ENCODE peak calls at places on chromosomes 3 and 15, in nine cellular contexts. Q, U, G, V, W, T, J, R and E are unnamed samples.

GRCh38 chr3:9899289-9899791 is 3.3 kb upstream of the IL17RE start:
- DNase-seq in G (no peak), J (no peak), Q (no peak), R (no peak), U (no peak), T (no peak), W (no peak), V (no peak), E (no peak)

GRCh38 chr3:100893590-100893989 is 99.6 kb downstream of the ABI3BP start:
- DNase-seq in W (peak), T (no peak), U (no peak), Q (peak), J (no peak), R (peak), G (no peak), V (no peak), E (no peak)

GRCh38 chr3:61637088-61638051 is 76.0 kb downstream of the PTPRG start:
- DNase-seq in V (no peak), W (no peak), U (no peak), T (no peak), Q (peak), R (peak), J (no peak), G (peak), E (peak)

GRCh38 chr3:153959321-153959717 is 161.9 kb upstream of the ARHGEF26 start:
- DNase-seq in G (no peak), Q (no peak), W (no peak), V (no peak), R (no peak), U (no peak), J (no peak), T (no peak), E (no peak)

GRCh38 chr15:36896949-36897348 is 203.4 kb downstream of the MEIS2 start:
- DNase-seq in G (no peak), Q (no peak), J (no peak), V (no peak), U (no peak), W (no peak), T (no peak), R (no peak), E (no peak)

GRCh38 chr3:48694610-48695051 is 8.9 kb upstream of the NCKIPSD start:
- DNase-seq in J (peak), T (peak), Q (peak), G (peak), U (peak), W (peak), R (peak), V (peak), E (no peak)

GRCh38 chr15:63503739-63504246 is 600 bp upstream of the USP3 start:
- DNase-seq in T (peak), R (peak), U (no peak), J (no peak), V (no peak), W (peak), Q (peak), G (peak), E (no peak)

GRCh38 chr15:57596978-57597377 is 5.3 kb downstream of the MYZAP start:
- DNase-seq in V (no peak), W (no peak), G (no peak), U (no peak), T (no peak), Q (no peak), R (no peak), J (no peak), E (no peak)

GRCh38 chr3:171264758-171265157 is 195.4 kb downstream of the TNIK start:
- DNase-seq in J (no peak), U (no peak), W (no peak), V (no peak), Q (no peak), T (no peak), G (no peak), R (no peak), E (no peak)

GRCh38 chr15:42385206-42385979 is 26.1 kb downstream of the CAPN3 start:
- DNase-seq in W (peak), J (no peak), R (no peak), Q (peak), T (no peak), V (peak), U (no peak), G (no peak), E (no peak)

GRCh38 chr3:134143828-134144390 is 106.8 kb downstream of the RYK start:
- DNase-seq in U (no peak), R (no peak), Q (no peak), T (no peak), V (no peak), G (no peak), J (no peak), W (no peak), E (no peak)

GRCh38 chr3:36418296-36418695 is 38.0 kb downstream of the STAC start:
- DNase-seq in T (no peak), W (peak), U (no peak), Q (no peak), V (no peak), R (no peak), J (no peak), G (no peak), E (no peak)

GRCh38 chr3:171347017-171347979 is 112.9 kb downstream of the TNIK start:
- DNase-seq in V (no peak), U (no peak), Q (peak), T (no peak), J (no peak), W (peak), G (no peak), R (no peak), E (peak)

GRCh38 chr3:4948395-4948794 is 30.8 kb upstream of the BHLHE40 start:
- DNase-seq in V (no peak), J (no peak), R (no peak), U (no peak), W (peak), T (no peak), G (no peak), Q (peak), E (no peak)

GRCh38 chr3:194333212-194333980 is 17.7 kb downstream of the CPN2 start:
- DNase-seq in W (peak), U (peak), Q (peak), R (peak), V (peak), T (peak), G (peak), J (peak), E (peak)

GRCh38 chr3:124467980-124468902 is 262.0 kb upstream of the UMPS start:
- DNase-seq in J (no peak), R (no peak), V (no peak), G (peak), U (no peak), T (no peak), Q (peak), W (peak), E (peak)

GRCh38 chr15:42879390-42879912 is 41.1 kb downstream of the TTBK2 start:
- DNase-seq in V (no peak), G (no peak), W (no peak), U (no peak), J (no peak), T (no peak), Q (no peak), R (no peak), E (no peak)

GRCh38 chr3:37504583-37505357 is 330.4 kb upstream of the LRRFIP2 start:
- DNase-seq in G (no peak), V (no peak), J (no peak), R (no peak), T (no peak), U (no peak), W (no peak), Q (no peak), E (no peak)

GRCh38 chr3:116030131-116030850 is 407.0 kb downstream of the GAP43 start:
- DNase-seq in T (no peak), G (no peak), W (no peak), Q (no peak), V (no peak), J (no peak), U (no peak), R (no peak), E (no peak)

GRCh38 chr15:63466378-63467192 is 37.8 kb upstream of the USP3 start:
- DNase-seq in R (peak), G (no peak), W (peak), Q (peak), V (no peak), J (no peak), U (peak), T (no peak), E (peak)

GRCh38 chr3:18868911-18869689 is 279.2 kb upstream of the KCNH8 start:
- DNase-seq in G (no peak), U (no peak), R (no peak), J (no peak), Q (no peak), T (no peak), W (no peak), V (no peak), E (no peak)

GRCh38 chr3:193732391-193732790 is 139.4 kb downstream of the OPA1 start:
- DNase-seq in R (no peak), J (no peak), W (peak), G (no peak), U (no peak), T (no peak), Q (peak), V (no peak), E (no peak)

GRCh38 chr15:63288778-63289378 is 11.5 kb downstream of the APH1B start:
- DNase-seq in R (no peak), T (no peak), J (no peak), G (no peak), W (peak), Q (peak), U (no peak), V (no peak), E (no peak)

GRCh38 chr3:193509103-193509965 is 45.4 kb downstream of the ATP13A4 start:
- DNase-seq in T (no peak), G (no peak), W (no peak), U (no peak), R (no peak), J (no peak), Q (no peak), V (no peak), E (no peak)

GRCh38 chr15:36925671-36926421 is 174.5 kb downstream of the MEIS2 start:
- DNase-seq in Q (no peak), V (no peak), T (no peak), R (no peak), G (no peak), J (no peak), W (no peak), U (no peak), E (no peak)

GRCh38 chr15:28959326-28959725 is 73.6 kb downstream of the APBA2 start:
- DNase-seq in J (no peak), T (no peak), W (no peak), G (no peak), Q (no peak), V (no peak), U (no peak), R (no peak), E (no peak)

GRCh38 chr3:150315711-150316110 is 92.4 kb upstream of the TSC22D2 start:
- DNase-seq in R (no peak), T (no peak), V (no peak), Q (no peak), W (no peak), U (no peak), G (no peak), J (no peak), E (no peak)

GRCh38 chr15:88403461-88403860 is 63.7 kb downstream of the MRPL46 start:
- DNase-seq in G (no peak), Q (no peak), U (no peak), W (no peak), J (no peak), V (no peak), R (no peak), T (no peak), E (no peak)

GRCh38 chr3:35216501-35217266 is 422.6 kb upstream of the ARPP21 start:
- DNase-seq in W (no peak), G (no peak), R (no peak), T (peak), V (no peak), Q (no peak), J (no peak), U (no peak), E (no peak)

GRCh38 chr3:108407858-108408257 is 102.5 kb downstream of the MYH15 start:
- DNase-seq in Q (no peak), J (no peak), T (no peak), V (no peak), R (no peak), W (no peak), G (no peak), U (no peak), E (no peak)

DNA sequence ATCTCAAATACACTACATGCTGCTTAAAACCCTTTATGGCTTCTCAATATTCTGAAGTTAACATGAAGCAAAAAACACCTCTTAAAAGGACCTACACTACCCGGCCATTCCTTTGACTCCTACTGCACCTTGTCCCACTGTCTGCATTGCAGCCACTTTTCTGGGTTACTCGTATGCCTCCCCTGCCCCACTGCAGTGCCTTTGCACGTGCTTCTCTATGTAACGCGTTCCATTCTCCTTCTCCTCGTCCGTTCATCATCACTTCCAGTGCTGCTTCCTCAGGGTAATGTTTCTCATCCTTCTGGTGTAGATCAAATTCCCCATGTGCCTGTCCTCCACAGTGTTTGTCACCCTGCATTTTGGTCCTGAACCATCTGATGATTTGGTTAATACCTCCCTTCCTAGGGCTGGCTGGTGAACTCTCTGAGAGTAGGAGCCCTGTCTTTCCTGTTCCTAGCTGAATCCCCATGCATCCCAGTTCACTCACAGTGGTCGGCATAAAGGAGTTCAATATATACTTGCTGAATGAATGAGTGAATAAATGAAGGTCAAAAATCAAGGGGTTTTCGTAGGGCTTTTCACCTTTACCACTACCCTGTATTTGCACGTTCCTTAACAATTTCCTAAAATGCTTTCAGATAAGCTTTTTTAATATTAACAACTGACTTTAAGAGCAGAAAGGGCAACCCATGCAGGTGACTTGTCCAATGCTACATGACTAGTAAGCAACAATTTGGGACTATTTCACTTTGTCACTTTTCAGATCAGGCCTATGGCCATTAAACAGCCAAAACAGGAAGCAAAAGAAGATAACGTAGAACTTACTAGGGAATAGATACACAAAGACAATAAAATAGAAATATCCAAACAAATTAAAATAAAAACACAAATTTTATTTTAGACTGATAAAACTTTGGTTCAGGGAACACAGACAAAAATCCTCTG is 2.4 kb upstream of the STT3B start:
- DNase-seq in T (no peak), Q (no peak), W (no peak), G (no peak), R (no peak), V (no peak), J (no peak), U (no peak), E (no peak)
- H3K4me3 ChIP-seq in T (peak), Q (no peak), W (no peak), G (no peak), R (no peak), V (no peak), J (no peak), U (peak), E (no peak)

DNA sequence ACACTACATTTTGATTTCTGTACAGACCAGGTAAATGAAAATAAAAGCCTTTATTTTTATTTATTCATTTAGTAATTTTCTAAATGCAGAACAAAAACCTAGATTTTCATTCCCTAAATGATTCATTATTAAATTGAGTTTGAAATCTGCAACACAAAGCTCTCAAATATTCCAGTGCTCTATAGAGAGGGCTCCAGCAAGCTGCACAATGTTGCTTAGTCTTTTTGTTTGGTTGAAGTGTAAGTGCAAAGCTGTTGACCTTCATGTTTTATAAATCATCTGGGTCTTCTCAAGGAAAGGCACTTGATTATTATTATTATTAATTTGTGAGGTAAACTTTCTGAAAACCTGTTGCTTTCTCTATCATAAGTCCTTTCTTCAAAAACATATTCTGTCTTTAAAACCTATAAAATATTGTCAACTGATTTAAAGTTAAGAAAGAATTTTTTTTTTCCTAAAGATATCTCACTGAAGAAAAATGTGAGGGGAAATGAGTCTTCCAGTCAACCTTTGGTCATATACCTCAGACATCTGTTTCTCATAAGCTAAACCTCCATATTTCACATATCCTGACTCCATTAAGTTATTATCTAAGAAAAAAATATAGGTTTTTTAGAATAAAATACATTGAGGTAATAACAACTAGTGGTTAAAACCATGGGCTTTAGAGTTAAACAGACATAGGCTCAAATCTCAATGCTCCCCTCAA is 100.7 kb downstream of the ZIC4 start:
- DNase-seq in V (no peak), J (no peak), T (no peak), W (peak), R (no peak), G (no peak), Q (peak), U (no peak), E (no peak)
- H3K4me3 ChIP-seq in V (no peak), J (no peak), T (no peak), W (no peak), R (no peak), G (no peak), Q (no peak), U (no peak), E (no peak)

DNA sequence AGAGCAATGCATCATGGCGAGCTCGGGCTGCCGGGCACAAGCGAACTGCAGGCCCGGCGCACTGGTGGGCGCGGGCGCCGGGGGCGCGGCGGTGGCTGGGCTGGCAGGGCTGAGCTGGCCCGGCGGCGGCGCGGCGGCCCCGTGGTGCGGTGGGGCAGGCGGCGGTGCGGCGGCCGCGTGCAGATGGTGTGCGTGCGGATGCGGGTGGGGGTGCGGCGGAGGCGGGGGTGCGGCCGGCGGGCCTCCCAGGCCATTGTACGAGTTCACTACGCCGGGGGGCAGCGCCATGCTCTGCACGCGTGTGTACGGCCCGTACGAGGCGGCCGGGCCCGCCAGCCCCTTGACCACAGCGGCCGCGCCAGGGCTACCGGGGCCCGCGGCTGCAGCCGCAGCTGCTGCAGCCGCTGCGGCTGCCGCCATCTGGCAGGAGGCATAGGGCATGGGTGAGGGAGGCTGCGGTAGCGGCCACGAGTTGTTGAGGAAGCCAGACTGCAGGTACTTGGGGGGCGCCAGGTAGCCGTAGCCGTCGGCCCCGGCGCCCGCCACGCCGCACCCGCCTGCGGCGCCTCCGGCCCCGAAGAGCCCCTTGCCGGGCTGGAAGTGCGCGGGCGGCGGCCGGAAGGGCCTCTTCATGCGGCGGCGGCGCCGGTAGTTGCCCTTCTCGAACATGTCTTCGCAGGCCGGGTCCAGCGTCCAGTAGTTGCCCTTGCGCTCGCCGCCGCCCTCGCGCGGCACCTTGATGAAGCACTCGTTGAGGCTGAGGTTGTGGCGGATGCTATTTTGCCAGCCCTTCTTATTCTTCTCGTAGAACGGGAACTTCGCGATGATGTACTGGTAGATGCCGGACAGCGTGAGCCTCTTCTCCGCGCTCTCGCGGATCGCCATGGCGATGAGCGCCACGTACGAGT is 1.0 kb downstream of the FOXL2 start:
- DNase-seq in W (peak), U (no peak), G (no peak), J (no peak), T (peak), R (peak), Q (peak), V (no peak), E (no peak)
- H3K4me3 ChIP-seq in W (peak), U (peak), G (peak), J (peak), T (peak), R (peak), Q (peak), V (peak), E (peak)

GRCh38 chr3:102002056-102002455 is 152.7 kb downstream of the NFKBIZ start:
- DNase-seq in Q (no peak), J (no peak), U (no peak), G (no peak), R (no peak), V (no peak), T (no peak), W (no peak), E (no peak)
- H3K4me3 ChIP-seq in Q (no peak), J (no peak), U (no peak), G (no peak), R (no peak), V (no peak), T (no peak), W (no peak), E (no peak)

DNA sequence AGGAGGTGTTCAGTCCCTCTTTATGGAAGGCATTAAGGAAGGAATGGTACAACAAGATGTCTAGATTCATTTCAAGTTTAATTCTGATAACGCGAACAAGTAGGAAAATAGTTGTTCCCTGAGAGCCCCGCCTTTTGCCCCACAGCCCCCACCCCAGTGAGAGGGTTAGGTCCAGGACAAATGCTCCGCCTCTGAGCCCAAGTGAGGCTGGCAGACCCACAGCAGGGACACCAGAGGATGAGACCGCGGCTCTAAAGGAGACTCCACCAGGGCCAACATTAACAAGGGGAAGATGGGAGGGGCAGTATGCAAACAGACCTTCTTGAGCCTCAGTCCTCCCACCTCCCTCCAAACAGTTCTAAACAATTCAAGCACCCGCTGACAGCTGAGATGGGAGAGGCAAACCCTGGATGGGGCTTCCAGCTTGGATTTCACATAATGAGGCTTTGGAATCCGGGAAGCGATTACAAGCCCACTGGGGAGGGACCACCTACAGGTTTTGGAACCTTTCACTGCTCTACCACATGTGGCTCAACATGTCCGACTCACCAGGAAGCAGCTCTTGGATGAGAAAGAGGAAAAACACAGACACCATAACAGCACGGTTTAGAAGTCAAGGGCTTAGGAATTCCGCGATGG is 42.9 kb upstream of the IREB2 start:
- DNase-seq in J (no peak), U (no peak), W (peak), V (no peak), G (no peak), T (no peak), Q (no peak), R (no peak), E (no peak)
- H3K4me3 ChIP-seq in J (no peak), U (no peak), W (no peak), V (no peak), G (no peak), T (no peak), Q (no peak), R (no peak), E (no peak)

GRCh38 chr3:152300029-152300764 is 31.5 kb downstream of the MBNL1 start:
- DNase-seq in J (no peak), V (no peak), U (no peak), G (no peak), R (no peak), T (no peak), Q (no peak), W (no peak), E (no peak)
- H3K4me3 ChIP-seq in J (peak), V (peak), U (peak), G (peak), R (peak), T (no peak), Q (peak), W (no peak), E (peak)